ENCODE peak calls at places on chromosomes 6 and 20, in ten cellular contexts. Y is HCT116, Z is breast epithelium, Q is stomach, U is spleen, V is suprapubic skin, M is K562, E is prostate gland, O is endothelial cell of umbilical vein, P is GM12892. X is an unnamed sample.

GRCh38 chr20:57211949-57212889 is 54.2 kb downstream of the BMP7 start:
- DNase-seq in Y (peak), Z (peak), Q (peak), U (no peak), V (peak), M (no peak), E (peak), O (no peak), P (no peak), X (peak)

GRCh38 chr6:106199998-106200397 is 113.9 kb downstream of the PRDM1 start:
- DNase-seq in Y (no peak), Z (no peak), Q (no peak), U (no peak), V (no peak), M (no peak), E (no peak), O (no peak), P (no peak), X (no peak)

GRCh38 chr6:15561447-15562199 is 101.2 kb downstream of the DTNBP1 start:
- DNase-seq in Y (no peak), Z (no peak), Q (no peak), U (no peak), V (no peak), M (peak), E (no peak), O (no peak), P (no peak), X (no peak)

GRCh38 chr20:63626424-63627128 is at the start of gene GMEB2:
- DNase-seq in Y (peak), Z (peak), Q (peak), U (peak), V (no peak), M (peak), E (peak), O (no peak), P (peak), X (peak)

GRCh38 chr20:46399401-46399800 is 7.0 kb downstream of the ELMO2 start:
- DNase-seq in Y (no peak), Z (no peak), Q (no peak), U (no peak), V (no peak), M (no peak), E (peak), O (no peak), P (no peak), X (no peak)

GRCh38 chr6:75221107-75221506 is 15.3 kb upstream of the COL12A1 start:
- DNase-seq in Y (no peak), Z (no peak), Q (no peak), U (no peak), V (no peak), M (no peak), E (no peak), O (no peak), P (no peak), X (no peak)

GRCh38 chr6:90918361-90918760 is 331.5 kb upstream of the MAP3K7 start:
- DNase-seq in Y (no peak), Z (no peak), Q (no peak), U (no peak), V (no peak), M (no peak), E (no peak), O (no peak), P (no peak), X (no peak)

GRCh38 chr6:15876406-15876805 is 213.6 kb upstream of the DTNBP1 start:
- DNase-seq in Y (no peak), Z (no peak), Q (no peak), U (no peak), V (no peak), M (no peak), E (no peak), O (peak), P (no peak), X (no peak)

GRCh38 chr20:13236990-13237720 is 16.1 kb downstream of the ISM1 start:
- DNase-seq in Y (no peak), Z (no peak), Q (no peak), U (no peak), V (no peak), M (no peak), E (no peak), O (no peak), P (no peak), X (peak)

GRCh38 chr6:64774881-64775280 is 932.1 kb downstream of the EYS start:
- DNase-seq in Y (no peak), Z (no peak), Q (no peak), U (no peak), V (no peak), M (no peak), E (no peak), O (no peak), P (no peak), X (no peak)

GRCh38 chr20:22905667-22906066 is 129.4 kb upstream of the SSTR4 start:
- DNase-seq in Y (no peak), Z (no peak), Q (no peak), U (no peak), V (no peak), M (no peak), E (no peak), O (no peak), P (peak), X (no peak)

DNA sequence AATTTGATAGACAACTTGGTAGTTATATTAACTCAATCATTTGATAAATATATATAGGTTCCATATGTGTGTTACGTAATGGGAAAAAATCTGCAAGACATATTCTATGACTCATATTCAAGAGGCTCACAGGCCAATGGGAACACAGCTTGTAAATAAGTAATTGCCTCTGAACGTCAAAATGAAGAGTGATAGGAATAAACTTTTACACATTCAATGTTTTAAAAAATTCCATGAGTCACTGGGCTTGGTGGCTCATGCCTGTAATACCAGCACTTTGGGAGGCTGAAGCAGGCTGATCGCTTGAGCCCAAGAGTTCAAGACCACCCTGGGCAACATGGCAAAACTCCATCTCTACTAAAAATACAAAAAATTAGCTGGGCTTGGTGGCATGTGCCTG is 209.4 kb upstream of the MCHR2 start:
- DNase-seq in Y (peak), Z (no peak), Q (no peak), U (no peak), V (no peak), M (no peak), E (no peak), O (no peak), P (no peak), X (no peak)
- TF ChIP-seq POLR2AphosphoS5 in Y (no peak), Z (no peak), Q (no peak), U (no peak), V (no peak), M (no peak), E (no peak), O (no peak), P (no peak), X (no peak)

DNA sequence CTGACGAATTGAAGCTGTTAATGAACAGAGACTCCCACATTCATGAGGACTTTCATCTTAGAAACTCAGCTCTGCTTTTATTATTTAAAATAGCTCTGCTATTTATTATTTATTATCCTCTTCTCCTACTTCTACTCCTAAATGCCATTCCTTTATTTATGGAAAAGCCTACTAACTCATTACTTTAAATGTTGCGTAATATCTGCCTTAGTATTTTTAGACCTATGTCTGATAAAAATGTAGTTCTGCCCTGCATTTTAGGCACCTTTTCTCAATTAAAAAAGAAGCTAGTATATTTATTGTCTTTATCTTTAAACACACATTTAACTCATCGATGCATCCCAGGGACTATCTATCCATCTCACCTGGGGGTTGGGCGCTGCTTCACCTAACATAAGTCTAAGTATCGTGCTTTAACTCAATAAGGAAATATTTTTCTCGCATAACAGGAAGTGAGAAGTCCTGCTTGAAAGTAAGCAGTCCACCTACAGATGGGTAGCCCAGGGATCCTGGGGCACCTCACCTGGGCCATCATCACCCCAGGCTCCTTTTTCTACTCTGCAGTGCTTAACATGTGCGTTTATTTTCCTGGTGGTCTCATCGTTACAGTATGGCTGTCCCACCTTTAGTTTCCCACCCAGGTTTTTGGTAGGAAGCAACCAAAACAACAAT is 31.3 kb upstream of the FAM184A start:
- DNase-seq in Y (no peak), Z (no peak), Q (no peak), U (no peak), V (no peak), M (no peak), E (no peak), O (no peak), P (no peak), X (no peak)
- TF ChIP-seq POLR2AphosphoS5 in Y (no peak), Z (no peak), Q (no peak), U (no peak), V (no peak), M (no peak), E (no peak), O (no peak), P (no peak), X (no peak)

GRCh38 chr6:147922764-147923163 is 414.3 kb downstream of the SAMD5 start:
- DNase-seq in Y (no peak), Z (no peak), Q (no peak), U (no peak), V (no peak), M (no peak), E (no peak), O (no peak), P (no peak), X (no peak)
- TF ChIP-seq POLR2AphosphoS5 in Y (no peak), Z (no peak), Q (no peak), U (no peak), V (no peak), M (no peak), E (no peak), O (no peak), P (no peak), X (no peak)

DNA sequence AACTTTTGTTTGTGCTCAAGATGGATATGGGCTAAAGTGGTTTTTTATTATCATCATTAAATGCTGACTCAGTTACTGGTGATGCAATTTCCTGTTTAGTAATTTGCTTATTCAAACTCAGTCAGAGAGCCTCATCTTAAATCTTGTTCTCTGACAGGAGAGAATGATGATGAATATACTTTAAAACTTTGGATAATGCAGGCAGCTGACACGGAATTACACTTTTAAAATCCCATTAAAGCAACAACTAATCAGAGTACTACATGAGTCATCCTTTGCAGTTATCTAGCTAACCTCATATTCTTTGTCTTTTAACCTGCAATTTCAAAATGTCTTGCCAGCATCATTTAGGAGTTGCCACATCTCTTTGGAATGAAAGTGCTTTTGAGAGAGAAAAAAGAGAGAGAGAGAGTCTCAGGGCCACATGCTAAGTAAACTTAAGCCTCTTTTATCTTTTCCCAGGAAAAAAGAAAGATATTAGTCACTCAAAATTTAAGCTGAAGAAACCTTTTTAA is 9.2 kb upstream of the C6orf141 start:
- DNase-seq in Y (peak), Z (no peak), Q (no peak), U (no peak), V (no peak), M (peak), E (no peak), O (peak), P (no peak), X (no peak)
- TF ChIP-seq POLR2AphosphoS5 in Y (no peak), Z (no peak), Q (no peak), U (no peak), V (no peak), M (no peak), E (no peak), O (no peak), P (no peak), X (no peak)

GRCh38 chr6:125924697-125925358 is 31.7 kb upstream of the HINT3 start:
- DNase-seq in Y (no peak), Z (no peak), Q (no peak), U (no peak), V (no peak), M (no peak), E (no peak), O (no peak), P (no peak), X (no peak)
- TF ChIP-seq POLR2AphosphoS5 in Y (no peak), Z (no peak), Q (no peak), U (no peak), V (no peak), M (no peak), E (no peak), O (no peak), P (peak), X (no peak)